ENCODE peak calls at places on chromosome 11, in nine cellular contexts. A is GM12865; J is neural progenitor cell; V is OCI-LY7; N is epithelial cell of esophagus; O is lung; U is CD8-positive, alpha-beta T cell; Z is psoas muscle; B is cardiac muscle cell. C is an unnamed sample.

GRCh38 chr11:6681949-6682348 is 1.2 kb downstream of the MRPL17 start:
- DNase-seq in Z (no peak), V (peak), N (peak), A (peak), J (peak), U (no peak), O (no peak), B (peak), C (no peak)

GRCh38 chr11:45305874-45306623 is 19.9 kb upstream of the SYT13 start:
- DNase-seq in A (no peak), J (no peak), Z (no peak), V (no peak), O (no peak), B (no peak), N (no peak), U (no peak), C (no peak)

GRCh38 chr11:15434529-15434928 is 319.8 kb downstream of the INSC start:
- DNase-seq in Z (no peak), U (no peak), O (no peak), N (no peak), V (no peak), B (no peak), J (no peak), A (no peak), C (no peak)

GRCh38 chr11:76283190-76283589 is 76.9 kb upstream of the WNT11 start:
- DNase-seq in V (no peak), B (no peak), N (no peak), Z (no peak), J (no peak), A (no peak), O (no peak), U (no peak), C (no peak)

GRCh38 chr11:61899146-61899841 is 7.9 kb upstream of the FADS3 start:
- DNase-seq in A (peak), V (peak), J (peak), O (peak), B (peak), Z (peak), N (peak), U (peak), C (peak)

GRCh38 chr11:133969072-133969471 is 12.3 kb upstream of the IGSF9B start:
- DNase-seq in V (no peak), B (no peak), O (no peak), A (no peak), U (no peak), J (no peak), N (no peak), Z (no peak), C (no peak)

GRCh38 chr11:97982512-97982911 is 1038.2 kb upstream of the CNTN5 start:
- DNase-seq in U (no peak), Z (no peak), V (no peak), J (no peak), N (no peak), B (no peak), O (no peak), A (no peak), C (no peak)

GRCh38 chr11:88303037-88303436 is 34.5 kb downstream of the CTSC start:
- DNase-seq in B (no peak), Z (no peak), A (peak), V (no peak), O (no peak), J (no peak), N (no peak), U (no peak), C (no peak)

GRCh38 chr11:89545701-89546100 is 54.5 kb upstream of the NOX4 start:
- DNase-seq in B (no peak), A (no peak), J (no peak), N (no peak), Z (no peak), O (no peak), U (no peak), V (no peak), C (no peak)

GRCh38 chr11:29293825-29294224 is 723.0 kb downstream of the KCNA4 start:
- DNase-seq in B (peak), O (no peak), A (peak), J (no peak), Z (no peak), N (peak), V (no peak), U (no peak), C (no peak)

GRCh38 chr11:110434952-110435779 is 5.4 kb downstream of the FDX1 start:
- DNase-seq in U (no peak), J (no peak), N (peak), V (peak), A (peak), Z (no peak), O (no peak), B (no peak), C (no peak)

GRCh38 chr11:117295438-117296137 is 4.4 kb downstream of the BACE1-AS start:
- DNase-seq in U (no peak), Z (no peak), O (no peak), J (no peak), V (no peak), N (no peak), A (no peak), B (no peak), C (no peak)

GRCh38 chr11:67610302-67610868 is 3.6 kb downstream of the NDUFV1 start:
- DNase-seq in Z (peak), U (no peak), N (no peak), O (no peak), A (no peak), V (no peak), B (no peak), J (no peak), C (no peak)

GRCh38 chr11:83257638-83258229 is 28.4 kb downstream of the CCDC90B start:
- DNase-seq in J (no peak), A (no peak), B (peak), O (no peak), V (no peak), N (peak), Z (no peak), U (no peak), C (no peak)

GRCh38 chr11:65537620-65538231 is 12.8 kb downstream of the SCYL1 start:
- DNase-seq in B (no peak), N (no peak), J (no peak), O (no peak), V (no peak), U (no peak), A (no peak), Z (no peak), C (no peak)

GRCh38 chr11:119109843-119110242 is 2.7 kb downstream of the C2CD2L start:
- DNase-seq in B (no peak), O (no peak), J (no peak), U (no peak), V (no peak), N (no peak), Z (no peak), A (no peak), C (no peak)

GRCh38 chr11:74532496-74533246 is 39.1 kb upstream of the LIPT2 start:
- DNase-seq in Z (no peak), A (no peak), U (no peak), V (no peak), J (no peak), B (no peak), O (no peak), N (peak), C (no peak)

GRCh38 chr11:1887451-1888346 is 4.0 kb downstream of the PRR33 start:
- DNase-seq in J (no peak), B (no peak), N (no peak), O (no peak), V (no peak), Z (no peak), A (no peak), U (peak), C (no peak)

GRCh38 chr11:126391970-126392637 is 36.6 kb downstream of the ST3GAL4 start:
- DNase-seq in N (peak), O (no peak), A (peak), U (no peak), B (peak), Z (no peak), J (peak), V (peak), C (no peak)

GRCh38 chr11:66744485-66745355 is 15.7 kb upstream of the SPTBN2 start:
- DNase-seq in O (peak), U (peak), J (peak), A (peak), V (peak), Z (peak), B (peak), N (peak), C (peak)

GRCh38 chr11:110049501-110050200 is 43.5 kb upstream of the ZC3H12C start:
- DNase-seq in J (no peak), Z (no peak), O (no peak), V (no peak), B (no peak), U (no peak), N (no peak), A (no peak), C (no peak)

GRCh38 chr11:44338721-44339529 is 29.0 kb upstream of the ALX4 start:
- DNase-seq in V (no peak), B (no peak), U (no peak), Z (no peak), A (no peak), O (no peak), N (no peak), J (no peak), C (no peak)

GRCh38 chr11:77501748-77502147 is 27.9 kb upstream of the PAK1 start:
- DNase-seq in N (no peak), Z (no peak), J (no peak), V (no peak), B (no peak), O (no peak), U (no peak), A (no peak), C (no peak)

GRCh38 chr11:62922653-62923371 is 1.6 kb upstream of the CHRM1 start:
- DNase-seq in V (peak), O (no peak), J (peak), A (peak), N (no peak), U (peak), B (peak), Z (peak), C (no peak)

GRCh38 chr11:926341-926916 is 759 bp downstream of the AP2A2 start:
- DNase-seq in V (no peak), Z (peak), J (peak), B (peak), U (peak), A (no peak), N (peak), O (peak), C (peak)

GRCh38 chr11:133065847-133066485 is 466.3 kb downstream of the OPCML start:
- DNase-seq in A (no peak), N (no peak), U (no peak), J (no peak), Z (no peak), O (no peak), B (no peak), V (no peak), C (no peak)

GRCh38 chr11:47189100-47189834 is 3.0 kb upstream of the PACSIN3 start:
- DNase-seq in A (no peak), J (no peak), U (no peak), Z (no peak), V (no peak), B (peak), O (peak), N (peak), C (no peak)

GRCh38 chr11:47212938-47213337 is 1.8 kb upstream of the DDB2 start:
- DNase-seq in U (no peak), B (no peak), O (no peak), V (no peak), Z (no peak), J (no peak), N (no peak), A (no peak), C (no peak)

GRCh38 chr11:130300567-130300966 is 14.2 kb downstream of the ZBTB44 start:
- DNase-seq in A (peak), Z (no peak), U (no peak), B (no peak), N (no peak), J (no peak), O (no peak), V (peak), C (no peak)

GRCh38 chr11:44333271-44334218 is 23.6 kb upstream of the ALX4 start:
- DNase-seq in Z (no peak), A (no peak), J (no peak), B (peak), V (no peak), N (peak), O (no peak), U (no peak), C (no peak)

GRCh38 chr11:78354741-78355705 is 62.6 kb downstream of the GAB2 start:
- DNase-seq in N (no peak), A (peak), B (peak), V (no peak), O (peak), Z (no peak), U (no peak), J (peak), C (no peak)

GRCh38 chr11:38598413-38598812 is 2000.4 kb upstream of the RAG2 start:
- DNase-seq in Z (no peak), O (no peak), A (no peak), V (no peak), N (no peak), B (no peak), U (no peak), J (peak), C (no peak)

DNA sequence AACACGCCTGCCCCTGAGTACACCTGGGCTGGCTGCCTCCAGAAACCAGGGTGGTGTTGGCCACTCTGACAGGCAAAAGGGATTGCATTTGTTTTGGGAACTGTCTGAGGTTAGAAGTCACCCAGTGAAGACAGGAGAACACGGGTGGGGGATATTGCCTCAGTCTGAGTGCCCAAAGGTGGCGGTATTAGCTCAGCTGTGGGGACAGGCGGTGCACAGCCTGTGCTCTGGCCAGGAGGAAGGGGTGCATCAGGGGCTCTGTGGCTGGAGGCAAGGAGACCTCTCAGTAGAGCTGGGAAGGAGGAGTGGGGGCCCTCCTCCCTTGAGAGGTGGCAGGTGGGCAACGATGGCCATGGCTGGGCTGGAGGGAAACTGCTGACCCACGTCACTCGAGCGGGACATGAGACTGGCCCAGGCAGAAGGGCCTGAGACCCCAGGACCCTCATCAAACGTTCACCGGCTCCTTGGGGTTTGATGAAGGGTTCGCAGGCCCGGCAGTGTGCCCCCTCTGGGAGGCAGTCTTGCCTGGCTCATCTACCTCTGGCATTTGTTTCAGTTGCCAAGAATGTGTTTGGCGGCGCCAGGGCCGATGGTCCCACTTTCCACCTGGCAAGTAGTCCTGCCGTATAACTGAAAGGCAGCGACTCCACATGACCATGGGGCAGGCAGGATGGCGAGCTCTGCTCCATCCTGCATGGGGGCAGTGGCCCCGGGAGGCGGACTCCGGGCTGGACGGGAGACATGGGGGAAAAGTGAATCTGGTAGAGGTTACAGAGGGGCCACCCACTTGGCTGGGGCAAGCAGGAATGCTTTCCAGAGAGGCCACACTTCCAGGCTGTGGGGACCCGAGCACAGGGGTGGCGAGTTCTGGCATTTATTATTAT is 52.8 kb upstream of the SMIM38 start:
- DNase-seq in U (no peak), J (peak), N (no peak), Z (peak), V (no peak), A (no peak), O (no peak), B (no peak), C (no peak)
- TF ChIP-seq CTCF in U (no peak), J (peak), N (no peak), Z (no peak), V (no peak), A (no peak), O (no peak), B (peak), C (peak)

DNA sequence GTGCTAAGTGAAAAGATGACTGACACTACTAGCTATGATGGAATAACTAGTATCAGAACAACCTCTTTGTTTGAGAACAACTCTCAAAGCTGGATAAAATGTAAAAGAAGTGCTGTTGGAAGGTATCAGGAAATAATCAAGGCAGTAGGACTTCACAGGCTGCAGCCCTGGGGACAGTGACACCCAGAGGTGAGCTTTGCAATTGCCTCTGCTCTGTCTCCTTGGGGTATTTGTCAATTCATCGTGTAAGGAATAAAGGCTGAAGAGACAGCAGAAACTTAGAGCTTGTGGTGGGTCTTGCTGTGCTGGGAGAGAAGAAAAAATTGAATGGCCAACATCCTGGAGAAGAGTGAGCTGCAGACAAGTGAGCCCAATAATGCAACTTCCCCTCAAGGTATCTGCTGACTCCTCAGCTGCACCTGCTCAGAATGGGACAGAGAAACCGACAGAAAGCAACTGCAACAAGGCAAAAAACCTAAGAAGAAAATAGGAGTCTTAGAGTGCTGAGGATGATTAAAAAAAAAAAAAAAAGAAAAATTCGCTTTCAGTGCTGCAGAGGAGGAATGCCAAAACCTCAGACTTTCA is 141.1 kb downstream of the RCN1 start:
- DNase-seq in A (peak), B (peak), V (peak), O (no peak), U (no peak), J (peak), Z (no peak), N (peak), C (no peak)
- TF ChIP-seq CTCF in A (peak), B (peak), V (peak), O (no peak), U (no peak), J (peak), Z (no peak), N (peak), C (peak)

DNA sequence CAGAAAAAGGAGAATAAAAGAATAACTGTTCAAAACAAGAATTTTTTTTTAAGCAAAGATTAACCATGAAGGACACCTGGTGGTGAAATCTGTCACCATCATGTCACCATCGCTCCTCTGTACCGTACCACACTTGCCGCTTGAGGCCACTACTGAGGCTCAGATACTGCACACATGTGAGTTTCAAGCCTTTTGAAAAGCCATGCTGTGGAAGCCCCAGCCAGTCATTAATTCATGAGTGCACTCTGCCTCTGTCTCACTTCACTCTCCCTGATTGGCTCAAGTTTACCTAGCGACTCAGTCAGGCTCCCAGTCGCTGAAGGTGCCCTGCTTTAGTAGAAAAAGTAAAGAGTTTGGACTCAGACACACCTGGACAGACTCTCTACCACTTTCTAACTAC is 6.6 kb upstream of the MS4A12 start:
- DNase-seq in U (no peak), B (no peak), O (peak), N (no peak), J (peak), Z (no peak), A (peak), V (peak), C (no peak)
- TF ChIP-seq CTCF in U (no peak), B (no peak), O (peak), N (no peak), J (peak), Z (no peak), A (peak), V (peak), C (no peak)

DNA sequence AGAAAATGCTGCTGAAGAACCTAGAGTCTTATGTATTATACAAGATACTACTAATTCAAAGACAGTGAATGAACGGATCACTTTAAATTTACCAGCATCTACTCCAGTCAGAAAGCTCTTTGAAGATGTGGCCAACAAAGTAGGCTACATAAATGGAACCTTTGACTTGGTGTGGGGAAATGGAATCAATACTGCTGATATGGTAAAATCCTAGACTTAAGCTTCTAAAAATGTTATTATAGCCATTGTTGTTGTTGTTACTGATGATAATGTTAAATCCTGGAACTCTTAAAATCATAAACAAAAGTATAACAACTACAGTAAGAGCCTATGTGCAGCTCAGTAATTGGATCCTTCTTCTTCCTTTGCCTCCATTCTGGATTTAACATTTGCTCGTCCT is 38.4 kb downstream of the USP47 start:
- DNase-seq in V (no peak), B (no peak), J (no peak), A (no peak), O (no peak), Z (no peak), U (no peak), N (no peak), C (no peak)
- TF ChIP-seq CTCF in V (no peak), B (no peak), J (no peak), A (no peak), O (no peak), Z (no peak), U (no peak), N (no peak), C (no peak)

DNA sequence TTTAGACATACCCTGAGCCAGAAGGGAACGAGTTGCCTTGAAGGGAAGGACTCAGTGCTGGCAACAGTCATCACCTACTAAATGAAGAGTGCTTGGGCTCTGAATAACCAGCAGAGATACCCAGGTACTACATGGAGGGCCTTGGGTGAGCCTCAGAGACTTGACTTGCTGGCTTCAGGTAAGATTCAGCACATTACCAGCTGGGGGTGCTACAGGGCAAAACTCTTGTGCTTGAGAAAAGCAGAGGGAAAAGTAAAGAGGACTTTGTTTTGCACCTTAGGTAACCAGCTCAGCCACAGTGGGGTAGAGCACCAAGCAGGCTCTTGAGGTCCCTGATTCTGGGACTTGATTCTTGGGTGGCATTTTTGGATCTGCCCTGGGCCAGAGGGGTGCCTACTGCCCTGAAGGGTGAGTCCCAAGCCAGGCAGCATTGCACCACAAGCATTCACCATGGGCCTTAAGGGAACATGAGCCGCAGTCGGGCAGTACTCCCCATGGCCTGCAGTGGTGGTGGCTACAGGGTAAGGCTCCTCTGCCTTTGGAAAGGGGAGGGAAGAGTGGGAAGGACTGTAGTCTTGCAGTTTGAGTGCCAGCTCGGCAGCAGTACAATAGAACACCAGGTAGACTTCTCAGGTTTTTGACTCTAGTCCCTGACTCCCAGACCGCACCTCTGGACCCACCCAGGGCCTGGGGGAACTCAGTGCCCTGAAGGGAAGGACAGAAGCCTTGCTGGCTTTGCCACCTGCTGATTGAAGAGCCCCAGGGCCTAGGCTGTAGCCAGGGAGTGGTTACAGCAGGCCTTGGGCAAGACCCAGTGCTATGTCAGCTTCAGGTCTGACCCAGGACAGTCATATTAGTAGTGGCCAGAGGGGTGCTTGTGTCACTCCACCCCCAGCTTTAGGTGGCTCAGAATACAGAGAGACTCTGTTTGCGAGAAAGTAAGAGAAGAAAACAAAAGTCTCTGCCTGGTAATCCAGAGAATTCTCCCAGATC is 22.7 kb upstream of the PLEKHA7 start:
- DNase-seq in V (peak), Z (no peak), J (peak), U (no peak), N (peak), A (peak), O (no peak), B (no peak), C (no peak)
- TF ChIP-seq CTCF in V (peak), Z (no peak), J (peak), U (no peak), N (peak), A (peak), O (no peak), B (peak), C (no peak)

C was measured in mesothelial cell of epicardium.